ENCODE peak calls at places on chromosome 2, in seven cellular contexts. D is memory B cell, S is NCI-H460, N is stomach, E is left ventricle myocardium inferior, A is WTC11, Q is Right ventricle myocardium superior. B is an unnamed sample.

GRCh38 chr2:152468832-152469692 is 134.1 kb downstream of the FMNL2 start:
- DNase-seq in D (no peak), S (no peak), N (no peak), E (no peak), A (no peak), Q (no peak), B (no peak)

GRCh38 chr2:6883448-6884122 is 6.0 kb downstream of the RSAD2 start:
- DNase-seq in D (no peak), S (no peak), N (no peak), E (no peak), A (no peak), Q (no peak), B (no peak)

GRCh38 chr2:232300894-232301387 is 77.6 kb upstream of the ALPP start:
- DNase-seq in D (no peak), S (peak), N (no peak), E (no peak), A (no peak), Q (no peak), B (no peak)

GRCh38 chr2:239154971-239155805 is 245.6 kb downstream of the HDAC4 start:
- DNase-seq in D (no peak), S (no peak), N (peak), E (peak), A (no peak), Q (no peak), B (no peak)

GRCh38 chr2:217993817-217994459 is 8.9 kb downstream of the TNS1 start:
- DNase-seq in D (peak), S (peak), N (peak), E (peak), A (peak), Q (peak), B (peak)

GRCh38 chr2:171894612-171894947 is 536 bp upstream of the SLC25A12 start:
- DNase-seq in D (no peak), S (no peak), N (no peak), E (no peak), A (no peak), Q (no peak), B (no peak)

GRCh38 chr2:10265328-10266132 is 37.2 kb upstream of the HPCAL1 start:
- DNase-seq in D (no peak), S (no peak), N (peak), E (peak), A (peak), Q (peak), B (no peak)

GRCh38 chr2:148888003-148888501 is 13.0 kb downstream of the KIF5C start:
- DNase-seq in D (no peak), S (no peak), N (no peak), E (no peak), A (peak), Q (no peak), B (no peak)

GRCh38 chr2:288002-288742 is at the start of gene ALKAL2:
- DNase-seq in D (no peak), S (no peak), N (peak), E (no peak), A (peak), Q (no peak), B (peak)

GRCh38 chr2:200042102-200042735 is 86.8 kb downstream of the MAIP1 start:
- DNase-seq in D (no peak), S (no peak), N (no peak), E (no peak), A (no peak), Q (no peak), B (no peak)

GRCh38 chr2:109128048-109128465 is 948 bp upstream of the SH3RF3 start:
- DNase-seq in D (no peak), S (peak), N (peak), E (peak), A (peak), Q (peak), B (peak)

GRCh38 chr2:31054817-31055216 is 83.4 kb downstream of the GALNT14 start:
- DNase-seq in D (no peak), S (no peak), N (no peak), E (no peak), A (no peak), Q (no peak), B (no peak)

GRCh38 chr2:189363559-189363958 is 77.7 kb upstream of the WDR75 start:
- DNase-seq in D (no peak), S (peak), N (no peak), E (no peak), A (no peak), Q (no peak), B (no peak)

GRCh38 chr2:222311978-222312738 is 13.4 kb upstream of the PAX3 start:
- DNase-seq in D (no peak), S (no peak), N (no peak), E (no peak), A (no peak), Q (no peak), B (no peak)

GRCh38 chr2:48178611-48179010 is 272.3 kb upstream of the FBXO11 start:
- DNase-seq in D (no peak), S (no peak), N (no peak), E (no peak), A (no peak), Q (no peak), B (no peak)

GRCh38 chr2:38750793-38751042 is 443 bp downstream of the SRSF7 start:
- DNase-seq in D (no peak), S (peak), N (peak), E (peak), A (peak), Q (peak), B (no peak)

GRCh38 chr2:23954325-23955014 is 14.2 kb downstream of the UBXN2A start:
- DNase-seq in D (no peak), S (no peak), N (no peak), E (no peak), A (no peak), Q (no peak), B (no peak)

B was measured in naive B cell.